ENCODE peak calls at places on chromosomes 12 and 14, in six cellular contexts. Z is GM04503, T is GM10248, G is aorta, F is Kasumi-1, L is smooth muscle cell of the brain vasculature. M is an unnamed sample.

GRCh38 chr14:74504874-74505617 is 11.5 kb downstream of the ISCA2 start:
- DNase-seq in Z (no peak), T (no peak), G (no peak), F (no peak), L (no peak), M (no peak)

GRCh38 chr12:76957306-76957705 is 78.5 kb upstream of the CSRP2 start:
- DNase-seq in Z (no peak), T (no peak), G (no peak), F (no peak), L (no peak), M (no peak)

GRCh38 chr14:103692871-103693270 is 22.4 kb downstream of the XRCC3 start:
- DNase-seq in Z (no peak), T (no peak), G (peak; percentile 37), F (no peak), L (no peak), M (no peak)

GRCh38 chr12:10220398-10221077 is 7.9 kb downstream of the GABARAPL1 start:
- DNase-seq in Z (peak; percentile 46), T (no peak), G (peak; percentile 83), F (no peak), L (no peak), M (no peak)

GRCh38 chr12:83945871-83946270 is 966.7 kb downstream of the SLC6A15 start:
- DNase-seq in Z (peak; percentile 11), T (no peak), G (no peak), F (no peak), L (peak; percentile 55), M (peak; percentile 47)

GRCh38 chr14:34053666-34054065 is 102.8 kb upstream of the EGLN3 start:
- DNase-seq in Z (no peak), T (no peak), G (no peak), F (no peak), L (no peak), M (no peak)

GRCh38 chr12:4719821-4720636 is at the start of gene GALNT8:
- DNase-seq in Z (no peak), T (no peak), G (no peak), F (no peak), L (no peak), M (no peak)

GRCh38 chr12:26080911-26081310 is 43.9 kb downstream of the BHLHE41 start:
- DNase-seq in Z (no peak), T (no peak), G (no peak), F (peak; percentile 27), L (no peak), M (no peak)

GRCh38 chr12:129544716-129545115 is 359.1 kb downstream of the TMEM132D start:
- DNase-seq in Z (no peak), T (no peak), G (no peak), F (no peak), L (no peak), M (no peak)

GRCh38 chr14:63713058-63713457 is 14.8 kb downstream of the SGPP1 start:
- DNase-seq in Z (no peak), T (no peak), G (no peak), F (no peak), L (no peak), M (no peak)

GRCh38 chr12:68287106-68287505 is 33.7 kb upstream of the IL22 start:
- DNase-seq in Z (no peak), T (no peak), G (no peak), F (no peak), L (no peak), M (no peak)

M was measured in SK-N-MC.